ENCODE peak calls at places on chromosomes 2 and 18, in four cellular contexts. C is HCT116, Y is HepG2, S is K562. Z is an unnamed sample.

GRCh38 chr2:204604061-204604460 is 58.8 kb downstream of the PARD3B start:
- DNase-seq in C (no peak), Y (no peak), S (no peak), Z (no peak)

GRCh38 chr2:223563462-223563861 is 38.7 kb downstream of the SCG2 start:
- DNase-seq in C (peak), Y (peak), S (peak), Z (peak)

GRCh38 chr2:33317369-33318015 is 159.0 kb upstream of the RASGRP3 start:
- DNase-seq in C (no peak), Y (no peak), S (no peak), Z (no peak)

GRCh38 chr2:101972621-101973434 is 18.9 kb upstream of the IL1R2 start:
- DNase-seq in C (no peak), Y (no peak), S (no peak), Z (no peak)

GRCh38 chr2:149732001-149732685 is 144.6 kb upstream of the MMADHC start:
- DNase-seq in C (no peak), Y (no peak), S (no peak), Z (no peak)

GRCh38 chr2:66515743-66516142 is 80.8 kb downstream of the MEIS1 start:
- DNase-seq in C (no peak), Y (no peak), S (no peak), Z (no peak)

GRCh38 chr18:79480171-79480981 is 84.6 kb downstream of the NFATC1 start:
- DNase-seq in C (no peak), Y (no peak), S (no peak), Z (no peak)

GRCh38 chr2:118993392-118993752 is 51.4 kb downstream of the MARCO start:
- DNase-seq in C (no peak), Y (no peak), S (no peak), Z (no peak)

GRCh38 chr2:134782792-134783191 is 55.6 kb upstream of the ACMSD start:
- DNase-seq in C (peak), Y (peak), S (no peak), Z (no peak)

GRCh38 chr2:130150181-130151144 is 5.6 kb upstream of the CCDC74B start:
- DNase-seq in C (no peak), Y (no peak), S (no peak), Z (no peak)

GRCh38 chr2:215900865-215901264 is 112.5 kb downstream of the MREG start:
- DNase-seq in C (no peak), Y (no peak), S (no peak), Z (no peak)

GRCh38 chr2:161988589-161988988 is 85.4 kb downstream of the DPP4 start:
- DNase-seq in C (no peak), Y (no peak), S (no peak), Z (no peak)

GRCh38 chr18:42578781-42579180 is 536.7 kb downstream of the RIT2 start:
- DNase-seq in C (no peak), Y (no peak), S (no peak), Z (no peak)

GRCh38 chr2:145644820-145645302 is 1124.9 kb upstream of the ZEB2 start:
- DNase-seq in C (no peak), Y (no peak), S (no peak), Z (no peak)

GRCh38 chr2:33806041-33806440 is 206.9 kb upstream of the FAM98A start:
- DNase-seq in C (no peak), Y (no peak), S (no peak), Z (no peak)

GRCh38 chr2:53949457-53949856 is 21.3 kb downstream of the PSME4 start:
- DNase-seq in C (no peak), Y (no peak), S (no peak), Z (no peak)

GRCh38 chr2:240881913-240882312 is 13.3 kb downstream of the AGXT start:
- DNase-seq in C (no peak), Y (no peak), S (no peak), Z (no peak)

GRCh38 chr2:212595036-212595654 is 56.5 kb upstream of the ERBB4 start:
- DNase-seq in C (peak), Y (peak), S (no peak), Z (peak)

GRCh38 chr2:152228215-152228614 is 52.7 kb upstream of the STAM2 start:
- DNase-seq in C (no peak), Y (no peak), S (no peak), Z (no peak)

GRCh38 chr2:893311-893710 is 57.3 kb upstream of the SNTG2 start:
- DNase-seq in C (peak), Y (no peak), S (peak), Z (no peak)

GRCh38 chr2:108593547-108594098 is 59.4 kb downstream of the LIMS1 start:
- DNase-seq in C (no peak), Y (no peak), S (no peak), Z (no peak)

GRCh38 chr2:150784389-150784788 is 296.9 kb upstream of the RND3 start:
- DNase-seq in C (no peak), Y (no peak), S (no peak), Z (no peak)

GRCh38 chr2:135931776-135932438 is 53.5 kb downstream of the DARS1 start:
- DNase-seq in C (no peak), Y (no peak), S (no peak), Z (no peak)

GRCh38 chr2:425947-426346 is 138.1 kb upstream of the ALKAL2 start:
- DNase-seq in C (no peak), Y (no peak), S (no peak), Z (no peak)

GRCh38 chr2:49154891-49155290 is 576 bp upstream of the FSHR start:
- DNase-seq in C (no peak), Y (no peak), S (no peak), Z (no peak)

GRCh38 chr2:43605079-43605655 is 9.3 kb upstream of the THADA start:
- DNase-seq in C (peak), Y (peak), S (peak), Z (peak)

GRCh38 chr2:238761802-238762373 is 86.0 kb upstream of the TWIST2 start:
- DNase-seq in C (no peak), Y (no peak), S (no peak), Z (no peak)

GRCh38 chr18:67672719-67673118 is 156.2 kb upstream of the DSEL start:
- DNase-seq in C (no peak), Y (no peak), S (no peak), Z (no peak)

GRCh38 chr2:52526735-52527134 is 1240.9 kb upstream of the CHAC2 start:
- DNase-seq in C (no peak), Y (no peak), S (no peak), Z (no peak)

GRCh38 chr2:33158482-33159003 is 211.8 kb downstream of the LTBP1 start:
- DNase-seq in C (no peak), Y (no peak), S (no peak), Z (no peak)

GRCh38 chr2:184679219-184680018 is 81.1 kb downstream of the ZNF804A start:
- DNase-seq in C (no peak), Y (no peak), S (no peak), Z (no peak)

GRCh38 chr2:111121028-111121872 is 536 bp downstream of the BCL2L11 start:
- DNase-seq in C (no peak), Y (peak), S (peak), Z (no peak)

GRCh38 chr2:224145751-224146355 is 106.8 kb upstream of the SERPINE2 start:
- DNase-seq in C (peak), Y (peak), S (no peak), Z (no peak)

GRCh38 chr18:58135806-58136331 is 91.8 kb downstream of the NEDD4L start:
- DNase-seq in C (peak), Y (peak), S (peak), Z (peak)

GRCh38 chr2:33531345-33532059 is 55.1 kb downstream of the RASGRP3 start:
- DNase-seq in C (no peak), Y (no peak), S (no peak), Z (no peak)

GRCh38 chr2:63078852-63079606 is 28.4 kb downstream of the OTX1 start:
- DNase-seq in C (peak), Y (peak), S (peak), Z (peak)
- TF ChIP-seq TCF7L2 in C (no peak), Y (no peak), S (no peak), Z (no peak)

GRCh38 chr2:23673830-23674679 is 252.9 kb downstream of the ATAD2B start:
- DNase-seq in C (no peak), Y (peak), S (peak), Z (no peak)
- TF ChIP-seq TCF7L2 in C (no peak), Y (no peak), S (no peak), Z (no peak)

GRCh38 chr2:46774499-46775228 is 140.9 kb downstream of the MCFD2 start:
- DNase-seq in C (no peak), Y (no peak), S (no peak), Z (no peak)

GRCh38 chr2:46775722-46776121 is 139.9 kb downstream of the MCFD2 start:
- DNase-seq in C (no peak), Y (no peak), S (no peak), Z (no peak)

GRCh38 chr2:46779447-46779941 is 136.1 kb downstream of the MCFD2 start:
- DNase-seq in C (no peak), Y (no peak), S (no peak), Z (no peak)

GRCh38 chr2:46778516-46778915 is 137.1 kb downstream of the MCFD2 start:
- DNase-seq in C (no peak), Y (no peak), S (no peak), Z (no peak)

GRCh38 chr2:46776687-46777327 is 138.8 kb downstream of the MCFD2 start:
- DNase-seq in C (peak), Y (peak), S (peak), Z (peak)
- TF ChIP-seq TCF7L2 in C (no peak), Y (no peak), S (no peak), Z (no peak)

GRCh38 chr2:45117383-45117782 is 108.1 kb upstream of the SIX2 start:
- DNase-seq in C (no peak), Y (no peak), S (no peak), Z (no peak)

GRCh38 chr2:45112750-45113149 is 103.5 kb upstream of the SIX2 start:
- DNase-seq in C (no peak), Y (no peak), S (no peak), Z (no peak)

GRCh38 chr2:45119038-45119437 is 109.8 kb upstream of the SIX2 start:
- DNase-seq in C (no peak), Y (peak), S (no peak), Z (peak)

GRCh38 chr2:45115181-45115580 is 105.9 kb upstream of the SIX2 start:
- DNase-seq in C (no peak), Y (no peak), S (no peak), Z (no peak)

GRCh38 chr2:45114221-45114955 is 105.1 kb upstream of the SIX2 start:
- DNase-seq in C (no peak), Y (no peak), S (no peak), Z (no peak)
- TF ChIP-seq TCF7L2 in C (no peak), Y (no peak), S (no peak), Z (no peak)

DNA sequence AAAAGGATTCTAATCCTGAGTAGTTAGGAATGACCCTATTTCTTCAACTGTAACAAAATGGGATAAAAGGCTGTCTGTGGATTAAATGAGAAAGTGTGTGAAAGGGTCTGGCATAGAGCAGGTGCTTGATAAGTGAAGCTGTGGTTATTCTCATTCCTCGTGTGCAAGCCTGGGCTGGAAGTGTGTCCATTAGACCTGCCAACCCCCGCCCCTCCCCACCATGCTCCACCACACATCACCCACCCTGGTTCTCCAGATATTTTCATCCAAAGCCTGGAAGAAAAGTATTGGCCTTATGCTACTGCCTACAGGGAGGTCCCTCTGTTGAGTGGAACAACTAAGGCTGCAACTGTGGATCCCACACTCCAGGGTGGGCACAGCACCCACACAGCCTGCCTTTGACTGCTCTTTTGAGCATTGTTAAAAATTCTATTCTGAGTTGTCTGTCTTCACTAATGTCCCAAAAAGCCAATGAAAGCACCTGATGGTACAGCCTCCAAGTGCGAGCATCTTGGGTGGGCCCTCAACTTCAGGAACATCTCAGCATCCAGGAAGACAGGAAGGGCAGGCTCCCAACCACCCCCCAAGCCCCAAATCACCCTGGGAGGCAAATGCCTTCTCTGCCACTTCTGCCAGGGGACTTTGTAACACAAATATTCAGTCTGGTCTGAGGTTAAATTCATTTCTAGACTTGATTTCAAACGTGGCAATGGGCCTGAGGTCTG is 102.8 kb upstream of the PPP1CB start:
- DNase-seq in C (no peak), Y (no peak), S (no peak), Z (no peak)
- TF ChIP-seq TCF7L2 in C (no peak), Y (no peak), S (no peak), Z (no peak)

DNA sequence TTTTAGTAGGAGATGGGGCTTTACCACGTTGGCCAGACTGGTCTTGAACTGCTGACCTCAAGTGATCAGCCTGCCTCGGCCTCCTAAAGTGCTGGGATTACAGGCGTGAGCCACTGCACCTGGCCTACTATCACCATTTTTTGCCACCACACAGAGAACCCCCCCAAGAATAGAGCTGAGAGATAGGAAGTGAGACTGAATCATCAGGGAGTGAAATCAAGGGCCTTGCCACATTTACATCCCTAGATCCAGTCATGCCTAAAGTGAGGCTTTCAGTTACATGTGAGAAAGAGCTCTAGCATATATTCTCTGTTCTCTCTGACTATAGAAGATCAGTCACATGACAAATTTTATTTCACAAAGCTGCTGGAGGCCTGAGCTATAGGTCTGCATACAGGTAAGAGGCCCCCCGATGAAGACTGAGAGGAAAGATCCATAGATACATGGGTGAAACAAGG is 28.0 kb upstream of the KCMF1 start:
- DNase-seq in C (no peak), Y (no peak), S (no peak), Z (no peak)
- TF ChIP-seq TCF7L2 in C (no peak), Y (no peak), S (no peak), Z (no peak)

GRCh38 chr18:59139291-59139614 is 431 bp upstream of the SEC11C start:
- DNase-seq in C (peak), Y (peak), S (peak), Z (no peak)

GRCh38 chr18:59139615-59140286 is at the start of gene SEC11C:
- DNase-seq in C (peak), Y (peak), S (peak), Z (peak)

GRCh38 chr18:59141294-59142068 is 1.8 kb downstream of the SEC11C start:
- DNase-seq in C (no peak), Y (peak), S (no peak), Z (no peak)

GRCh38 chr18:59142274-59142673 is 2.6 kb downstream of the SEC11C start:
- DNase-seq in C (no peak), Y (no peak), S (no peak), Z (no peak)

DNA sequence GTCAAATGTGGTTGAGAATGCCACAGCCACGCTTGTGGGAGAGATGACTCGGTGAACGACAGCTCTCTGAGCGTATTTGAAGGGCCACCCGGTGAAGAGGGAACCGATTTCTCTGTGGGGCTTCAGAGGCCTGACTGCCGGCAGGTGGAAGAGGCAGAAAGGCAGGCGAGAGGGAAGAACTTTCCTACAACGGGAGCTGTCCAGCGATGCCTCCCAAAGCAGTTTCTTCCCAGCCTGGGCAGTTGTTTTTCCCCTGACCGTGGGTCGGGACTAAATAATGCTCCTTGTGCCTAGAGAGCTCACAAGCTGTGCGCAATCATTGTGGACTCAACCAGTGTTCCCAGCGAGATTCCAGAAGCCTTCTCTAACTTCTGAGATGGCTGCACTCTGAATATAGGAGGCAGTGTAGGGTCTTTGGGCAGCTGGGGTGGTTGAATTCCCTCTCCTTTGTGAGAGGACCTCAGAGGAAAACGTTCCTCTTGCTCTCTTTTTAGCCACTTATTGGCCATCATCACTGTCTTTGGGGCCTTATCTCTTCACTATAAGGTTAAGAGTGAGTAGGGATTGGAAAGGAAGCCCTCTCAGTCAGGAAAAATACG is 702 bp downstream of the SEC11C start:
- DNase-seq in C (no peak), Y (peak), S (peak), Z (no peak)
- TF ChIP-seq TCF7L2 in C (no peak), Y (no peak), S (no peak), Z (no peak)

GRCh38 chr2:237125967-237126366 is 40.3 kb downstream of the COPS8 start:
- DNase-seq in C (no peak), Y (peak), S (no peak), Z (no peak)

GRCh38 chr2:237118731-237119130 is 33.0 kb downstream of the COPS8 start:
- DNase-seq in C (no peak), Y (no peak), S (no peak), Z (no peak)

GRCh38 chr2:237120956-237121720 is 35.4 kb downstream of the COPS8 start:
- DNase-seq in C (no peak), Y (no peak), S (no peak), Z (no peak)

GRCh38 chr2:237124820-237125219 is 39.1 kb downstream of the COPS8 start:
- DNase-seq in C (no peak), Y (no peak), S (no peak), Z (no peak)

DNA sequence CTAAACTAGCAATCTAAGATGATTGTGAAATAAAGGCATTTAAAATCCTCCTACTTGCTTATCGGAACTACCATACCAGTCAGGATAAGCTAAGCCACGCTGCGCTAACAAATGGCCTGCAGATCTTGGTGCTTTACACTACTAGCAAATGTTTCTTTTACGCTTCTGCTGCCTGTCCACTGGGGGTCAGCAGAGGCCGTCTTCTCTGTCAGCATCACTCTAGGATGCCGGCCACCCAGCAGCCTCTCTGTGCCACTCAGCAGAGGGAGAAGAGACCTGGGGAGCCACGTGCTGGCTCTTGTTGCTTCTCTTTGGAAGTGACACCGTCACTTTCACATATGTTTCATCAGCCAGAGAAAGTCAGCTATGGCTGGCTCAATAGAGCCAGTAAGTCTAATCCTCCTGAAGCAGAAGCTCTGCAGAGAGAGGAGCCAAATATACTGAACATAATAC is 36.6 kb downstream of the COPS8 start:
- DNase-seq in C (peak), Y (peak), S (peak), Z (peak)
- TF ChIP-seq TCF7L2 in C (no peak), Y (no peak), S (no peak), Z (no peak)